ENCODE peak calls at places on chromosomes 11 and 22, in seven cellular contexts. Q, S, G, X, K, L and O are unnamed samples.

GRCh38 chr11:45085657-45086501 is 60.6 kb upstream of the PRDM11 start:
- DNase-seq in Q (no peak), S (no peak), G (no peak), X (no peak), K (no peak), L (no peak), O (no peak)

GRCh38 chr11:13339196-13340153 is 61.9 kb downstream of the BMAL1 start:
- DNase-seq in Q (peak; percentile 57), S (peak; percentile 33), G (peak; percentile 31), X (no peak), K (no peak), L (peak; percentile 79), O (no peak)

GRCh38 chr11:746289-747175 is 732 bp upstream of the TALDO1 start:
- DNase-seq in Q (no peak), S (peak; percentile 42), G (no peak), X (no peak), K (peak; percentile 56), L (no peak), O (no peak)

GRCh38 chr11:82698576-82699352 is 34.9 kb downstream of the FAM181B start:
- DNase-seq in Q (no peak), S (no peak), G (no peak), X (no peak), K (no peak), L (no peak), O (no peak)

GRCh38 chr11:108498046-108498815 is at the start of gene POGLUT3:
- DNase-seq in Q (no peak), S (peak; percentile 49), G (peak; percentile 86), X (peak; percentile 51), K (peak; percentile 76), L (no peak), O (peak; percentile 72)

GRCh38 chr22:37544955-37545702 is 15.2 kb upstream of the CDC42EP1 start:
- DNase-seq in Q (no peak), S (peak; percentile 51), G (peak; percentile 86), X (peak; percentile 42), K (peak; percentile 66), L (no peak), O (peak; percentile 61)

GRCh38 chr11:9446230-9446629 is 14.6 kb upstream of the ZNF143 start:
- DNase-seq in Q (no peak), S (no peak), G (no peak), X (no peak), K (no peak), L (no peak), O (no peak)

GRCh38 chr11:78684377-78684776 is 109.7 kb upstream of the NARS2 start:
- DNase-seq in Q (no peak), S (no peak), G (no peak), X (no peak), K (peak; percentile 32), L (no peak), O (no peak)

GRCh38 chr22:29195118-29195963 is 10.4 kb upstream of the EMID1 start:
- DNase-seq in Q (no peak), S (no peak), G (no peak), X (no peak), K (peak; percentile 60), L (no peak), O (no peak)

GRCh38 chr11:117900144-117900651 is 23.7 kb upstream of the FXYD6 start:
- DNase-seq in Q (no peak), S (no peak), G (no peak), X (no peak), K (no peak), L (no peak), O (no peak)

GRCh38 chr11:39617971-39618370 is 1841.5 kb downstream of the LRRC4C start:
- DNase-seq in Q (no peak), S (no peak), G (no peak), X (no peak), K (no peak), L (no peak), O (no peak)

GRCh38 chr22:48104102-48104738 is 1341.8 kb downstream of the TBC1D22A start:
- DNase-seq in Q (no peak), S (no peak), G (no peak), X (no peak), K (no peak), L (no peak), O (no peak)

GRCh38 chr11:11798586-11799438 is 43.0 kb upstream of the USP47 start:
- DNase-seq in Q (no peak), S (peak; percentile 77), G (peak; percentile 82), X (peak; percentile 72), K (peak; percentile 86), L (peak; percentile 43), O (no peak)

GRCh38 chr11:18536195-18536594 is 9.5 kb upstream of the TSG101 start:
- DNase-seq in Q (no peak), S (no peak), G (peak; percentile 5), X (no peak), K (no peak), L (no peak), O (no peak)

DNA sequence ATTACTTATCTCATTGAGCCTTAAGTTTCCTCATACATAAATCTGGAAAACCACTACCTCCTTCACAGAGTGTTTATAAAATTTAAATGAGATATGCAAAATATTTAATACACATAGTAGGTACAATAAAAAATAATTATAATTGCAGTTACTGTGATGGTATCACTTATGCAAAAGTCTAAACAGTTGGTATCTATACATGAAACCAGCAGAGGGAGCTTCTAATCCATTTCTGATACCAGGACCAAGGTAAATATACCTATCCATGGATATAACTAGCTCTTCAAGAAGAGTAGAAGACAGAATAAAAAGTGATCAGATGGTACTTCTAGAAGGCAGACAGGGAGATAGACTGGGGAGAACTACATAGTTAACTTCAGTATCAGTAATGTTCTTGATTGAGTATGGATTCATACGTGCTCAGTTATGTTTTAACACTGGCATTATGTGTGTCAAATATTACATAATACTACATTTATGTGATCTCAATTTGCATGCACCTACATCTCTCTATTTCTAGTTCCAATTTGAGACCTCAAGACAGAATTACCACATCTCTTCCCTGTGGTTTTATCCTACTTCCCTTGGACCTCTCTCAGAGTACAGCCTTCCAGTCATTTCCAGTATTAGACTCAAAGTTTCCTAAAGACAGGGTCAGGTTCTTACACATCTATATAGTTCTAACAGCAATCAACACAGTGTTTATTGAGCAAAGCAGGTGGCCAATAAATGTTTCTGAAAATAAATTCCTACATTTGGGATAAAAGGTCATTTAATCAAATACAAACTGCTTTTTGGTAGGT is 13.7 kb upstream of the TSG101 start:
- DNase-seq in Q (peak; percentile 10), S (no peak), G (peak; percentile 53), X (no peak), K (peak; percentile 27), L (no peak), O (no peak)
- TF ChIP-seq CTCF in Q (peak; percentile 58), S (peak; percentile 59), G (peak; percentile 59), X (peak; percentile 58), K (peak; percentile 40), L (peak; percentile 27), O (no peak)

GRCh38 chr22:22193923-22194322 is 50.7 kb upstream of the VPREB1 start:
- DNase-seq in Q (no peak), S (no peak), G (no peak), X (no peak), K (no peak), L (no peak), O (no peak)
- TF ChIP-seq CTCF in Q (no peak), S (no peak), G (no peak), X (no peak), K (no peak), L (no peak), O (no peak)

GRCh38 chr22:43253839-43254238 is 66.9 kb upstream of the TTLL12 start:
- DNase-seq in Q (no peak), S (no peak), G (no peak), X (no peak), K (no peak), L (no peak), O (no peak)

GRCh38 chr22:43256569-43257360 is 69.8 kb upstream of the TTLL12 start:
- DNase-seq in Q (no peak), S (no peak), G (no peak), X (peak; percentile 37), K (no peak), L (no peak), O (no peak)

GRCh38 chr22:43257549-43257948 is 70.6 kb upstream of the TTLL12 start:
- DNase-seq in Q (no peak), S (no peak), G (no peak), X (no peak), K (no peak), L (no peak), O (no peak)

GRCh38 chr22:43252319-43252718 is 65.4 kb upstream of the TTLL12 start:
- DNase-seq in Q (no peak), S (no peak), G (no peak), X (no peak), K (no peak), L (no peak), O (no peak)

GRCh38 chr22:43255299-43255698 is 68.4 kb upstream of the TTLL12 start:
- DNase-seq in Q (no peak), S (no peak), G (no peak), X (peak; percentile 47), K (no peak), L (no peak), O (no peak)
- TF ChIP-seq CTCF in Q (no peak), S (no peak), G (no peak), X (no peak), K (no peak), L (no peak), O (no peak)

GRCh38 chr11:103871923-103872551 is 164.4 kb upstream of the DDI1 start:
- DNase-seq in Q (no peak), S (no peak), G (no peak), X (no peak), K (no peak), L (no peak), O (no peak)
- TF ChIP-seq CTCF in Q (no peak), S (no peak), G (no peak), X (no peak), K (no peak), L (no peak), O (no peak)

DNA sequence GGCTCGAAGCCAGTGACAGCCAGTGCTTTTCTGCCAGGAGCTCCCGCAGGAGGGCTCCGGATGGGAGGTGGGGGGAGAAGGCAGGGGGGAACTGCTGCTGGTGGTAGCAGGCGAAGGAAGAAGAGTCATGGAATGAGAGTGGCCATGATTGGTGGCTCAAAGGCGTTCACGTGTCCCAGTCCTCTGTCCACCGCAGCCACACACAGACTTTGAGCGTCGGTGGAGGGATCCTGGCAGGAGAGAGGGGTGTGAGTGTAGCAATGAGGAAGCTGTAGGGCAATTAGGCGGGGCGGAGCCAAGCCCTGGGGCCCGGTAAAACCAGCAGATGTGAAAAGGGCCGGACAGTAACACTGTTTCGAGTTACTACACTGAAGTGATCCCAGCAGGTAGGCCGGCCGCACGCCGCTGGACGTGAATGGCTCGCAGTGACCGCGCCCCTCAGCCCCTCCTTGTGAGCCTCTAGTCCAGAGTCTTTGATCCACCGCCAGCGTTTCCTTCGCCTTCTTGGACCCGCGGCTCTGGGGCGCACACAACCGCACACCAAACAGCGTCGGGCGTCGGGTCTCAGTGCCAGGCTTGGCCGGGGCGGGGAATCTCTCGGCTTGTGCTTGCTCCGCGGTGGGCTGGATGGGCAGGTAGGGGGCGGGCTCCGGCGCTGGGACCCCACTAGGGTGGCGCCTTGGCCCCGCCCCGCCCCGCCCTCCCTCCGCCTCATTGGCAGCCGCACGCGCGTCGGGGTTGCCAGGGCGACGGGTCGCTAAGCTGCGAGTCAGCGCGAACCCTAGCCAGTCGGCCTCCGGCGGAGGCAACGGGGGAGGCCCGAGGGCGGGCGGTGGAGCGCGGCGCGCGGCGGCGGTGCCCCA is at the start of gene LRRC10B:
- DNase-seq in Q (no peak), S (no peak), G (peak; percentile 79), X (no peak), K (peak; percentile 80), L (no peak), O (no peak)
- TF ChIP-seq CTCF in Q (no peak), S (no peak), G (no peak), X (no peak), K (no peak), L (no peak), O (no peak)

GRCh38 chr11:121965330-121965729 is 150.7 kb downstream of the BLID start:
- DNase-seq in Q (no peak), S (no peak), G (no peak), X (no peak), K (no peak), L (no peak), O (peak; percentile 20)
- TF ChIP-seq CTCF in Q (no peak), S (no peak), G (no peak), X (no peak), K (no peak), L (no peak), O (no peak)